ENCODE peak calls at places on chromosomes 3 and 15, in five cellular contexts. T, B, A, M and U are unnamed samples.

GRCh38 chr3:307182-307581 is 110.6 kb downstream of the CHL1 start:
- DNase-seq in B (no peak), M (no peak), A (no peak), T (no peak), U (no peak)

GRCh38 chr15:74262635-74263034 is 26.5 kb downstream of the CCDC33 start:
- DNase-seq in A (no peak), B (no peak), M (no peak), T (no peak), U (no peak)

GRCh38 chr3:186932281-186933181 is 2.2 kb downstream of the ST6GAL1 start:
- DNase-seq in A (no peak), M (no peak), T (no peak), B (no peak), U (no peak)

GRCh38 chr3:134326760-134327593 is 47.3 kb downstream of the AMOTL2 start:
- DNase-seq in A (no peak), M (peak; percentile 64), B (peak; percentile 94), T (peak; percentile 83), U (peak; percentile 100)

GRCh38 chr3:44252332-44252731 is 10.6 kb downstream of the TOPAZ1 start:
- DNase-seq in B (peak; percentile 54), T (no peak), M (no peak), A (no peak), U (no peak)

GRCh38 chr3:122497425-122497824 is 17.3 kb downstream of the KPNA1 start:
- DNase-seq in T (no peak), B (peak; percentile 90), A (no peak), M (no peak), U (peak; percentile 16)

GRCh38 chr3:191775451-191776233 is 314.7 kb downstream of the PYDC2 start:
- DNase-seq in M (no peak), B (peak; percentile 51), A (no peak), T (no peak), U (peak; percentile 82)

GRCh38 chr15:25057574-25057973 is 102.8 kb downstream of the SNRPN start:
- DNase-seq in M (no peak), T (peak; percentile 12), A (no peak), B (no peak), U (no peak)

GRCh38 chr15:70357453-70357852 is 259.7 kb upstream of the TLE3 start:
- DNase-seq in T (no peak), M (no peak), B (no peak), A (no peak), U (no peak)

GRCh38 chr3:139935071-139935865 is at the start of gene CLSTN2:
- DNase-seq in B (peak; percentile 55), A (no peak), M (peak; percentile 75), T (peak; percentile 80), U (peak; percentile 69)

GRCh38 chr15:36175781-36176211 is 403.6 kb upstream of the CDIN1 start:
- DNase-seq in M (no peak), A (no peak), B (no peak), T (no peak), U (no peak)

GRCh38 chr3:123026551-123027291 is 842 bp downstream of the SEMA5B start:
- DNase-seq in A (peak; percentile 87), T (peak; percentile 62), M (peak; percentile 44), B (peak; percentile 17), U (peak; percentile 57)

GRCh38 chr3:64272842-64273241 is 47.6 kb upstream of the PRICKLE2 start:
- DNase-seq in B (no peak), M (no peak), T (no peak), A (no peak), U (no peak)

GRCh38 chr3:30245805-30246622 is 360.4 kb upstream of the TGFBR2 start:
- DNase-seq in M (no peak), T (no peak), B (no peak), A (peak; percentile 46), U (no peak)

GRCh38 chr3:98026425-98027083 is 8.6 kb downstream of the GABRR3 start:
- DNase-seq in M (no peak), B (no peak), A (no peak), T (no peak), U (no peak)

GRCh38 chr3:16816048-16816780 is 68.5 kb upstream of the PLCL2 start:
- DNase-seq in T (no peak), B (no peak), A (no peak), M (no peak), U (no peak)

GRCh38 chr3:33372218-33373081 is 67.8 kb downstream of the UBP1 start:
- DNase-seq in T (no peak), B (peak; percentile 74), A (peak; percentile 55), M (peak; percentile 41), U (peak; percentile 74)

GRCh38 chr15:67101981-67102929 is 36.9 kb downstream of the SMAD3 start:
- DNase-seq in T (no peak), M (no peak), B (peak; percentile 93), A (no peak), U (peak; percentile 45)

GRCh38 chr3:66038726-66039589 is at the start of gene MAGI1:
- DNase-seq in M (peak; percentile 95), A (peak; percentile 91), B (peak; percentile 95), T (peak; percentile 96), U (peak; percentile 79)

DNA sequence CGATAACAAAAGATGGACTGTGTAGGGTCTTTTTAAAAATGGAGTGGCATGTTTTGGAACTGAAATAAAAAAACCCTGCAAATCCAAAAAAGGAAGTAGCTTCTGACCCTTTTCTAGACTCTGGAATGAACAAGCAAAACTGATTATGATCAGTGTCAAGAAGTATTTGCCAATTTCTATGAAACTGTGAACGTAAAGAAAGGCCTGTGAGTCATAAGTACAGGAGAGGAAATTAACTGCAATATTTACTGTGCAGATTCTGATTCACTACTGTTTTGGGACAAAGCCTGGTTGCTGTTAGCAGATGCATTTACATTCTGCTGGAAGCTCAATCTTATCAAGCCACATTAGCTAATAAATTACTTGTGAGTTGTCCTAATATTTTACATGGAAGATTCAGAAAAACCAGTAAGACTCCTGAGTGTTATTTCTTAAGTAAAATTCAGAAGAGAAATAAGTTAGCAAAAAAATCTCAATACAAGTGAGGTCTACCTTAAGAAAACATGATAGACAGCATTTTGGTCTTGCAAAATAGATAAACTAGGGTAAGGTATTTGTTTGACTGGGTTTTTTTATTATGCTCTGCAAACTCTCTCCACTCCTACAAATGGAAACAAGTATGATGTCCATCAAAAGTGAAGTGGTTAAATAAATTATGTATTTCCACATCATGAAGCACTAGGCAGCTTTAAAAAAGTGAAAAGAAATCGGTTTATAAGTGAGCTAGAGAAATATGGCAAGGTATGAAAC is 90.2 kb upstream of the LMOD3 start:
- DNase-seq in M (no peak), T (no peak), B (peak; percentile 88), A (no peak), U (peak; percentile 71)
- H3K4me2 ChIP-seq in M (no peak overlapping the region), T (no peak overlapping the region), B (no peak overlapping the region), A (no peak overlapping the region), U (no peak overlapping the region)

GRCh38 chr3:12817341-12817705 is 20.8 kb downstream of the CAND2 start:
- DNase-seq in A (no peak), T (no peak), B (no peak), M (no peak), U (no peak)
- H2BK12ac ChIP-seq in A (no peak overlapping the region), T (no peak overlapping the region), B (no peak overlapping the region), M (no peak overlapping the region), U (no peak overlapping the region)

GRCh38 chr3:10204921-10205320 is 40.2 kb downstream of the IRAK2 start:
- DNase-seq in B (no peak), M (no peak), T (no peak), A (no peak), U (no peak)
- H2AK5ac ChIP-seq in B (peak overlapping the region; percentile 68), M (no peak overlapping the region), T (no peak overlapping the region), A (no peak overlapping the region), U (no peak overlapping the region)

GRCh38 chr15:82572311-82572710 is 32.1 kb upstream of the RPS17 start:
- DNase-seq in M (no peak), T (no peak), A (no peak), B (peak; percentile 4), U (no peak)
- H3K4me2 ChIP-seq in M (no peak overlapping the region), T (no peak overlapping the region), A (peak overlapping the region; percentile 98), B (no peak overlapping the region), U (no peak overlapping the region)

GRCh38 chr15:75698399-75698747 is 14.3 kb downstream of the CSPG4 start:
- DNase-seq in A (no peak), B (no peak), T (no peak), M (no peak), U (no peak)

GRCh38 chr15:75697523-75698398 is 14.9 kb downstream of the CSPG4 start:
- DNase-seq in T (no peak), A (no peak), B (no peak), M (no peak), U (no peak)

GRCh38 chr15:75695634-75696302 is 16.9 kb downstream of the CSPG4 start:
- DNase-seq in A (no peak), B (no peak), T (no peak), M (no peak), U (no peak)

GRCh38 chr15:75696303-75696657 is 16.4 kb downstream of the CSPG4 start:
- DNase-seq in A (no peak), T (no peak), B (no peak), M (no peak), U (no peak)

DNA sequence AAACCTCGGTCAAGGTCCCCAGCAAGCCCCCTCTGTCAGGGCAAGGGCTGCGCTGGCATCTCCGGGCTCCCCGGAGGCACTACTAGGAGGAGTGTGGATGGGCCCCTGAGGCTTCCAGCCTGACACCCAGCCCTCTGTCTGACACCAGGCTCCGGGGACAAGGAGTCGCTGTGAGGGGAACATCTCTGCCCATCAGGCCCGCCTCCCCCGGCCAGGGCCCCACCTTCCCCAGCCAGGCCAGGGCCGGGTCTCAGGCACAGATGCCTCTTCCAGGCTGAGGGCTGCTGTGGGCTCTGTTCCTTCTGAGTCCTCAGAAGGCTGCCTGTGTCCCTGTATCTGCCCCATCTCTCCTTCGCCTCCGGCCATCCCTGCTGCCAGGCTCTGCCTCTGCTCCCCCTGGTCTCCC is 15.8 kb downstream of the CSPG4 start:
- DNase-seq in T (no peak), B (no peak), M (no peak), A (no peak), U (no peak)
- H2BK12ac ChIP-seq in T (no peak overlapping the region), B (peak overlapping the region; percentile 45), M (peak overlapping the region; percentile 73), A (no peak overlapping the region), U (peak overlapping the region; percentile 19)

GRCh38 chr15:40990789-40991188 is 37.5 kb downstream of the CHAC1 start:
- DNase-seq in M (no peak), A (no peak), T (no peak), B (no peak), U (no peak)

GRCh38 chr15:40990080-40990479 is 36.8 kb downstream of the CHAC1 start:
- DNase-seq in A (no peak), T (no peak), M (no peak), B (no peak), U (no peak)

GRCh38 chr15:40986820-40987219 is 33.5 kb downstream of the CHAC1 start:
- DNase-seq in B (no peak), A (no peak), T (no peak), M (no peak), U (no peak)

GRCh38 chr15:40985541-40986330 is 32.5 kb downstream of the CHAC1 start:
- DNase-seq in A (no peak), T (no peak), B (peak; percentile 78), M (no peak), U (no peak)

GRCh38 chr15:40988157-40988556 is 34.9 kb downstream of the CHAC1 start:
- DNase-seq in T (no peak), M (no peak), A (no peak), B (no peak), U (no peak)
- H2AK5ac ChIP-seq in T (no peak overlapping the region), M (no peak overlapping the region), A (no peak overlapping the region), B (no peak overlapping the region), U (no peak overlapping the region)

GRCh38 chr3:53162672-53163458 is 1.9 kb downstream of the PRKCD start:
- DNase-seq in B (peak; percentile 34), A (no peak), M (no peak), T (no peak), U (no peak)
- H3K4me2 ChIP-seq in B (peak overlapping the region; percentile 66), A (peak overlapping the region; percentile 87), M (no peak overlapping the region), T (peak overlapping the region; percentile 61), U (no peak overlapping the region)